ENCODE peak calls at places on chromosomes 11 and 22, in ten cellular contexts. H is activated CD4-positive, alpha-beta T cell treated with anti-CD3 and anti-CD28 coated beads for 48 hours; L is GM04503; P is upper lobe of right lung; A is ELR; J is nucleus accumbens; Y is renal cortical epithelial cell; V is PC-9; B is fibroblast of villous mesenchyme; M is activated CD8-positive, alpha-beta T cell treated with anti-CD3 and anti-CD28 coated beads, Interleukin-2, amount 10 ng/mL, durations not matched to agents 7 days and 5 days. G is an unnamed sample.

GRCh38 chr11:102238287-102238894 is 78.9 kb upstream of the BIRC3 start:
- DNase-seq in M (no peak), V (no peak), L (no peak), H (no peak), P (no peak), Y (peak), A (peak), J (no peak), B (no peak), G (no peak)

GRCh38 chr11:112608466-112608865 is 347.8 kb upstream of the PLET1 start:
- DNase-seq in B (no peak), J (no peak), V (no peak), M (no peak), H (no peak), L (no peak), P (no peak), Y (no peak), A (no peak), G (no peak)

GRCh38 chr22:38314140-38314991 is 2.9 kb downstream of the CSNK1E start:
- DNase-seq in L (no peak), V (no peak), H (no peak), B (peak), A (peak), Y (no peak), M (no peak), J (no peak), P (no peak), G (no peak)

GRCh38 chr11:33899383-33900037 is 7.6 kb upstream of the LMO2 start:
- DNase-seq in P (no peak), H (no peak), A (peak), B (peak), J (peak), Y (peak), M (no peak), V (no peak), L (peak), G (no peak)

GRCh38 chr22:39181778-39182177 is 29.3 kb upstream of the CBX7 start:
- DNase-seq in Y (no peak), M (no peak), A (no peak), J (no peak), P (no peak), B (no peak), H (no peak), L (no peak), V (no peak), G (no peak)

GRCh38 chr11:121494355-121495099 is 41.8 kb upstream of the SORL1-AS1 start:
- DNase-seq in J (no peak), H (peak), M (no peak), P (no peak), Y (no peak), V (no peak), A (no peak), L (no peak), B (no peak), G (no peak)

GRCh38 chr22:35327690-35328471 is 28.2 kb downstream of the TOM1 start:
- DNase-seq in P (no peak), L (no peak), A (no peak), B (no peak), M (no peak), H (no peak), Y (no peak), J (no peak), V (no peak), G (no peak)

GRCh38 chr11:84780689-84781293 is 846.4 kb downstream of the DLG2 start:
- DNase-seq in J (no peak), A (peak), Y (peak), P (no peak), M (no peak), V (peak), B (peak), H (no peak), L (no peak), G (no peak)

GRCh38 chr22:24432059-24432853 is 4.9 kb downstream of the ADORA2A start:
- DNase-seq in J (peak), A (peak), V (no peak), B (peak), L (no peak), M (no peak), H (peak), P (peak), Y (peak), G (peak)

GRCh38 chr22:44914026-44914721 is 95.6 kb downstream of the PHF21B start:
- DNase-seq in L (no peak), A (no peak), P (peak), Y (no peak), J (no peak), V (no peak), M (no peak), B (no peak), H (no peak), G (no peak)

GRCh38 chr11:8287297-8288070 is 23.8 kb upstream of the LMO1 start:
- DNase-seq in A (no peak), J (no peak), M (no peak), L (no peak), H (no peak), V (no peak), P (no peak), Y (no peak), B (no peak), G (no peak)

GRCh38 chr11:70399681-70400112 is 1.4 kb downstream of the CTTN start:
- DNase-seq in J (no peak), B (peak), L (peak), A (peak), V (peak), H (no peak), Y (peak), M (no peak), P (peak), G (peak)

GRCh38 chr11:84558085-84558905 is 1068.8 kb downstream of the DLG2 start:
- DNase-seq in A (peak), M (peak), J (no peak), P (no peak), Y (peak), L (no peak), H (peak), B (peak), V (no peak), G (no peak)

GRCh38 chr11:68423481-68423880 is 37.1 kb upstream of the PPP6R3 start:
- DNase-seq in V (no peak), L (no peak), Y (no peak), M (no peak), P (no peak), A (no peak), H (no peak), B (no peak), J (no peak), G (no peak)

GRCh38 chr11:110165039-110165438 is 71.8 kb downstream of the ZC3H12C start:
- DNase-seq in B (no peak), P (no peak), M (no peak), V (no peak), H (no peak), L (no peak), A (no peak), Y (no peak), J (no peak), G (no peak)

GRCh38 chr22:32478994-32479393 is 4.4 kb downstream of the FBXO7 start:
- DNase-seq in J (no peak), L (no peak), H (no peak), V (no peak), P (no peak), A (peak), B (no peak), M (no peak), Y (no peak), G (no peak)

GRCh38 chr11:64304032-64304315 is 1.4 kb upstream of the ESRRA start:
- DNase-seq in M (no peak), A (no peak), P (no peak), J (no peak), B (no peak), H (no peak), L (no peak), V (peak), Y (no peak), G (no peak)

GRCh38 chr22:36613958-36614357 is 85.0 kb upstream of the EIF3D start:
- DNase-seq in H (no peak), Y (no peak), M (no peak), B (peak), L (no peak), V (peak), J (no peak), A (no peak), P (no peak), G (no peak)

GRCh38 chr11:130829801-130830562 is 86.3 kb downstream of the SNX19 start:
- DNase-seq in Y (no peak), P (no peak), J (no peak), B (no peak), V (no peak), L (no peak), M (no peak), A (no peak), H (no peak), G (no peak)

GRCh38 chr11:32088117-32088941 is 2.5 kb upstream of the RCN1 start:
- DNase-seq in L (peak), B (peak), H (peak), V (peak), Y (peak), M (no peak), P (no peak), A (peak), J (peak), G (no peak)

GRCh38 chr11:3947084-3947483 is 91.6 kb downstream of the STIM1 start:
- DNase-seq in L (no peak), J (no peak), Y (peak), A (peak), M (peak), P (no peak), B (peak), V (no peak), H (peak), G (no peak)

GRCh38 chr11:6248248-6248647 is 9.4 kb downstream of the CNGA4 start:
- DNase-seq in B (peak), H (no peak), V (no peak), Y (no peak), L (no peak), A (no peak), M (no peak), J (no peak), P (no peak), G (no peak)

GRCh38 chr11:109956124-109956793 is 136.9 kb upstream of the ZC3H12C start:
- DNase-seq in Y (no peak), V (no peak), A (no peak), L (no peak), M (no peak), H (no peak), J (no peak), P (no peak), B (no peak), G (no peak)

GRCh38 chr11:116366451-116366850 is 406.3 kb downstream of the BUD13 start:
- DNase-seq in A (no peak), Y (no peak), H (no peak), P (no peak), V (no peak), L (no peak), B (no peak), M (no peak), J (no peak), G (no peak)

GRCh38 chr11:96173906-96174305 is 169.1 kb downstream of the MAML2 start:
- DNase-seq in H (no peak), L (no peak), B (no peak), A (no peak), V (no peak), M (no peak), J (no peak), Y (no peak), P (no peak), G (no peak)

GRCh38 chr11:60100511-60100910 is 12.0 kb downstream of the MS4A2 start:
- DNase-seq in B (no peak), Y (no peak), L (no peak), J (no peak), V (no peak), M (no peak), P (no peak), A (no peak), H (no peak), G (no peak)

GRCh38 chr11:79087238-79087956 is 353.4 kb downstream of the TENM4 start:
- DNase-seq in J (no peak), B (peak), L (peak), H (no peak), P (no peak), M (no peak), Y (peak), A (peak), V (no peak), G (no peak)

GRCh38 chr11:117834068-117834810 is 9.7 kb upstream of the FXYD2 start:
- DNase-seq in P (no peak), A (no peak), H (no peak), J (no peak), M (peak), V (no peak), L (no peak), Y (no peak), B (no peak), G (no peak)

G was measured in C1 segment of cervical spinal cord.